ENCODE peak calls at places on chromosomes 2 and 18, in six cellular contexts. I is RWPE1; W is NCI-H1092 treated with DMSO at 0.1 percent for 48 hours; X is activated CD8-positive, alpha-beta T cell treated with anti-CD3 and anti-CD28 coated beads, Interleukin-2, amount 10 ng/mL, durations not matched to agents 7 days and 5 days; C is GM03348; L is GM12878. O is an unnamed sample.

GRCh38 chr2:36618381-36618780 is 20.4 kb upstream of the FEZ2 start:
- DNase-seq in C (peak; percentile 56), X (peak; percentile 26), L (peak; percentile 35), W (peak; percentile 3), I (peak; percentile 72), O (peak; percentile 36)

GRCh38 chr2:19371996-19372582 is 13.7 kb upstream of the OSR1 start:
- DNase-seq in L (no peak), I (no peak), C (no peak), W (no peak), X (no peak), O (no peak)

GRCh38 chr18:55239764-55240163 is 280.5 kb upstream of the CCDC68 start:
- DNase-seq in I (no peak), X (no peak), W (peak; percentile 54), C (no peak), L (no peak), O (no peak)

GRCh38 chr2:191152841-191153240 is 2.0 kb upstream of the STAT4 start:
- DNase-seq in L (no peak), I (no peak), X (peak; percentile 46), C (peak; percentile 52), W (no peak), O (no peak)

GRCh38 chr2:10552220-10552870 is 104.2 kb upstream of the ODC1 start:
- DNase-seq in I (peak; percentile 21), W (no peak), C (peak; percentile 26), L (no peak), X (no peak), O (no peak)

GRCh38 chr2:43707255-43707654 is 31.0 kb upstream of the C1GALT1C1L start:
- DNase-seq in X (no peak), W (no peak), L (no peak), C (peak; percentile 82), I (peak; percentile 58), O (no peak)

GRCh38 chr2:44778221-44778654 is 163.3 kb upstream of the SIX3 start:
- DNase-seq in C (no peak), W (peak; percentile 43), L (no peak), I (no peak), X (no peak), O (no peak)

GRCh38 chr2:20958176-20958575 is 85.7 kb downstream of the APOB start:
- DNase-seq in X (no peak), L (no peak), W (no peak), I (no peak), C (no peak), O (no peak)

O was measured in GM12864.